ENCODE peak calls at places on chromosome 21, in four cellular contexts. G is stomach, H is gastrocnemius medialis, D is brain microvascular endothelial cell. C is an unnamed sample.

GRCh38 chr21:34886554-34887385 is 162.3 kb downstream of the RUNX1 start:
- DNase-seq in D (no peak), H (peak), G (no peak), C (no peak)

GRCh38 chr21:21612446-21612845 is 614.2 kb downstream of the NCAM2 start:
- DNase-seq in H (no peak), D (peak), G (no peak), C (peak)

GRCh38 chr21:28272272-28272992 is 720.2 kb downstream of the LTN1 start:
- DNase-seq in D (peak), G (no peak), H (no peak), C (no peak)

GRCh38 chr21:40053007-40053406 is 185.8 kb downstream of the PCP4 start:
- DNase-seq in D (no peak), H (peak), G (no peak), C (no peak)

GRCh38 chr21:39004776-39005605 is 178.3 kb downstream of the PSMG1 start:
- DNase-seq in G (peak), D (no peak), H (no peak), C (no peak)

GRCh38 chr21:38930838-38931237 is 125.1 kb downstream of the ETS2 start:
- DNase-seq in H (peak), G (no peak), D (no peak), C (no peak)

GRCh38 chr21:16932314-16932713 is 580.5 kb upstream of the CXADR start:
- DNase-seq in D (no peak), H (no peak), G (no peak), C (no peak)

GRCh38 chr21:38525454-38525853 is 27.2 kb upstream of the ERG start:
- DNase-seq in D (no peak), H (no peak), G (no peak), C (no peak)

GRCh38 chr21:16302851-16303282 is 573.1 kb downstream of the USP25 start:
- DNase-seq in H (peak), D (peak), G (no peak), C (no peak)

GRCh38 chr21:16420086-16420724 is 690.4 kb downstream of the USP25 start:
- DNase-seq in H (peak), G (peak), D (peak), C (no peak)

GRCh38 chr21:29209696-29210095 is 79.3 kb downstream of the MAP3K7CL start:
- DNase-seq in H (no peak), D (no peak), G (no peak), C (no peak)

GRCh38 chr21:37172646-37173045 is 94.5 kb downstream of the VPS26C start:
- DNase-seq in D (no peak), H (no peak), G (no peak), C (no peak)

GRCh38 chr21:15010645-15011044 is 54.2 kb downstream of the NRIP1 start:
- DNase-seq in H (no peak), G (no peak), D (peak), C (no peak)

GRCh38 chr21:21412096-21412495 is 413.9 kb downstream of the NCAM2 start:
- DNase-seq in D (no peak), G (no peak), H (no peak), C (no peak)

GRCh38 chr21:37225440-37225839 is 41.7 kb downstream of the VPS26C start:
- DNase-seq in D (no peak), G (no peak), H (no peak), C (no peak)

GRCh38 chr21:45319461-45320211 is 31.9 kb upstream of the POFUT2 start:
- DNase-seq in D (no peak), G (no peak), H (peak), C (no peak)
- TF ChIP-seq CTCF in D (peak), G (no peak), H (no peak), C (no peak)

DNA sequence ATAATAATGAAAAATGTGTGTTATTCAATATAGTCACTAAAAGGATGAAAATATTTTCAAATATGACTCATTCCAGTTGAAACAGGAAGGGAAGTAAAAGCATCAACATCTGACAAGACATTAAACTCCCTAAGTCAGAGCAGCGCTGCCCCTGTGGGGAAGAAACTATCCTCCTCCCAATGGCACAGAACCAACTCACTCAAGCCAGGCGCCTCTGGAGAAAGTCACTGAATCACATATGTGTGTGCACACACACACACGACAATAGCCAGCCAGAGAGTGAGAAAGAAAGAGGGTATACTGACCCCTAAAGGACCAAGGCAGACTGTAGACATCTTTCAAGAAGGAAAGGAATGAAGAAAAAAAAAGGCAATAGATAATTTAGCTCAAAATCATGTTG is 126.9 kb downstream of the SETD4 start:
- DNase-seq in G (no peak), D (peak), H (peak), C (peak)
- TF ChIP-seq CTCF in G (no peak), D (peak), H (no peak), C (peak)

DNA sequence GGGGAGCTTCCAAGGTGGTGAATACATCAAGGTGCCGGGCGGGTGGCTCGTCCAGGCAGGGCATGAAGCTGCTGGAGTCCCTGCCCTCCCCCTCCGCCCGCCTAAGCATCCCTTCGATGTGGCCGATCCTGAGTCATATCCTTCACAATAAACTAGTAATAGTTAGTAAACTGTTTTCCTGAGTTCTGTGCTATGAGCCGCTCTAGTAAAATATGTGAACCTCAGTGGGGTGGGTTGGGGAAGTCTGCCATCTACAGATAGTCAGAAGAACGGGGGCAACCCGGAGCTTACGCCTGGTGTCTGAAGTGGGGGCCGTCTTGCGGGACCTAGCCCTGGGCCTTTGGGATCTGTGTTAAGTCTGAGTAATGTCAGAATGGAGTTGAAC is 21.6 kb downstream of the C2CD2 start:
- DNase-seq in G (no peak), H (no peak), D (peak), C (no peak)
- TF ChIP-seq CTCF in G (no peak), H (no peak), D (peak), C (peak)

GRCh38 chr21:30340714-30341573 is 3.5 kb upstream of the KRTAP27-1 start:
- DNase-seq in D (peak), G (peak), H (no peak), C (no peak)
- TF ChIP-seq CTCF in D (peak), G (no peak), H (peak), C (peak)

GRCh38 chr21:33674226-33674625 is 31.9 kb downstream of the ITSN1 start:
- DNase-seq in D (no peak), G (no peak), H (no peak), C (no peak)
- TF ChIP-seq CTCF in D (no peak), G (no peak), H (no peak), C (no peak)

DNA sequence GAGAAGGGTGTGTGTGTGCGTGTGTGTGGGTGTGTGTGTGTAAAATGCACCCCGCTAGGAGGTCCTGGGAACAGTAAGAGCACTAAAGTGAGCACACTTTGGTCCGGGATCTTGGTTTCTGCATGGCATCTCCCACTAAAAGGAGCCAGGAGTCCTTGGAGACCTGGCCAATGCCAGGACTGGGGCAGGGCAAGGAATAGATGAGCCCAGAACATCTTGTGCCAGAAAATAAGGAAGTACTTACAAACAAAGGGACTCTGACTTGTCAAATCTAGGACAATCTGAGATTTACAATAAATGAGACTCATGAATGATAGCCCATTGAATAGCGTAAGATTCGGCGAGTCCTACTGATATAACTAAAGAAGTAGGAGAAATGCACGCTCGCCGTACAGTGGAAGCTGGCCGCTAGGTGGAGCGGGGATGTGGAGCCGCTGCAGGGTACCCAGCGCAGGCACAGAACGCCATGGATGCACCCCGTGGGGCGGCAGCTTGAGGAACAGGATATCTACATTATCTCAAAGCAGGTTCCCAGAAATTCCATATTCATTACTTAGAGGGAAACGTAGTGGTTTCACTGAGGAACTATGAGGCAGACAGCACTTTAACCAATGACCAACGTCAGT is 7.1 kb downstream of the SLC37A1 start:
- DNase-seq in H (no peak), G (no peak), D (no peak), C (no peak)
- TF ChIP-seq CTCF in H (no peak), G (no peak), D (peak), C (no peak)

GRCh38 chr21:32256226-32256625 is 22.6 kb downstream of the MIS18A start:
- DNase-seq in D (no peak), H (no peak), G (no peak), C (no peak)

GRCh38 chr21:32256873-32257620 is 21.8 kb downstream of the MIS18A start:
- DNase-seq in H (peak), D (peak), G (peak), C (peak)

GRCh38 chr21:32261929-32262328 is 16.9 kb downstream of the MIS18A start:
- DNase-seq in H (no peak), G (no peak), D (no peak), C (no peak)

GRCh38 chr21:32260130-32260529 is 18.7 kb downstream of the MIS18A start:
- DNase-seq in D (no peak), G (no peak), H (no peak), C (no peak)

GRCh38 chr21:32257952-32258785 is 20.7 kb downstream of the MIS18A start:
- DNase-seq in H (peak), G (peak), D (peak), C (peak)
- TF ChIP-seq CTCF in H (peak), G (no peak), D (peak), C (peak)

DNA sequence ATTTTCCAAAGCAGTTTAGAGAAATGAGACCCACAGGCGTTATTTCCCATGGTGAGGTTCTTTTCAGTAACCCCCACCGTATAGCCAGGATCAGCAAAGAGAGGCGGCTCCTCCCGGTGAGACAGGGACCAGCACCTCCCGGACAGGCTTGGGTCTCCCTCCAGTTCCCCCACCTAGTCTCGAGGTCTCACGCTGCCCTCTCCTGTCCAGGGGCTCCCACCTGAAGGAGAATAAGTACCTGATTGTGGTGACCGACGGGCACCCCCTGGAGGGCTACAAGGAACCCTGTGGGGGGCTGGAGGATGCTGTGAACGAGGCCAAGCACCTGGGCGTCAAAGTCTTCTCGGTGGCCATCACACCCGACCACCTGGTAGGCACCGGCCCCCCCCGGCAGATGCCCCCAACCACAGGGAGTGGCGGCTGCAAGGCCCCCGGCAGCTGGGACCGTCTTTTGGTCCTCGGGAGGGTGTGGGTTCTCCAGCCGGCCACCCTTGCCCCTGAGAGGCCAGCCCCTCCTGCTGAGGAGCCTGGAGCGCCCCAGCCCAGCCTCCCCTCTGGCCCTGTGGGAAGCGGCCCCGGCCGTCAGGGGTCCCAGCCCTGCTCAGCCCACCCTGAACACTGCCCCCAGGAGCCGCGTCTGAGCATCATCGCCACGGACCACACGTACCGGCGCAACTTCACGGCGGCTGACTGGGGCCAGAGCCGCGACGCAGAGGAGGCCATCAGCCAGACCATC is 4.9 kb downstream of the COL6A1 start:
- DNase-seq in H (no peak), D (no peak), G (no peak), C (no peak)
- TF ChIP-seq CTCF in H (no peak), D (no peak), G (no peak), C (no peak)

C was measured in AG09319.